ENCODE peak calls at places on chromosomes 7 and 10, in five cellular contexts. One of them, this sample, is unnamed.

GRCh38 chr7:104943502-104944343 is 70.3 kb upstream of the KMT2E start:
- DNase-seq in K562: peak
- DNase-seq in HepG2: peak
- DNase-seq in GM12878: peak
- DNase-seq in H1: no peak
- DNase-seq in this sample: no peak

GRCh38 chr7:12889391-12889790 is 202.0 kb downstream of the ARL4A start:
- DNase-seq in K562: no peak
- DNase-seq in HepG2: no peak
- DNase-seq in GM12878: no peak
- DNase-seq in H1: no peak
- DNase-seq in this sample: no peak

GRCh38 chr7:3370068-3370704 is 69.1 kb downstream of the SDK1 start:
- DNase-seq in K562: no peak
- DNase-seq in HepG2: no peak
- DNase-seq in GM12878: no peak
- DNase-seq in H1: no peak
- DNase-seq in this sample: no peak

GRCh38 chr10:3496138-3496537 is 288.9 kb downstream of the KLF6 start:
- DNase-seq in K562: no peak
- DNase-seq in HepG2: no peak
- DNase-seq in GM12878: no peak
- DNase-seq in H1: no peak
- DNase-seq in this sample: no peak

GRCh38 chr7:42269161-42269560 is 32.2 kb upstream of the GLI3 start:
- DNase-seq in K562: no peak
- DNase-seq in HepG2: no peak
- DNase-seq in GM12878: no peak
- DNase-seq in H1: no peak
- DNase-seq in this sample: no peak

GRCh38 chr7:50953820-50954219 is 171.1 kb upstream of the GRB10 start:
- DNase-seq in K562: no peak
- DNase-seq in HepG2: peak
- DNase-seq in GM12878: no peak
- DNase-seq in H1: peak
- DNase-seq in this sample: no peak

GRCh38 chr10:129774082-129774735 is 189.9 kb downstream of the EBF3 start:
- DNase-seq in K562: no peak
- DNase-seq in HepG2: no peak
- DNase-seq in GM12878: no peak
- DNase-seq in H1: no peak
- DNase-seq in this sample: peak

GRCh38 chr10:119427263-119427864 is 115.2 kb downstream of the RGS10 start:
- DNase-seq in K562: no peak
- DNase-seq in HepG2: no peak
- DNase-seq in GM12878: no peak
- DNase-seq in H1: no peak
- DNase-seq in this sample: no peak

GRCh38 chr7:159026271-159027047 is 118.2 kb downstream of the VIPR2 start:
- DNase-seq in K562: no peak
- DNase-seq in HepG2: no peak
- DNase-seq in GM12878: no peak
- DNase-seq in H1: no peak
- DNase-seq in this sample: no peak

GRCh38 chr10:62814901-62815372 is 1.2 kb downstream of the EGR2 start:
- DNase-seq in K562: no peak
- DNase-seq in HepG2: no peak
- DNase-seq in GM12878: no peak
- DNase-seq in H1: no peak
- DNase-seq in this sample: peak

GRCh38 chr7:121485457-121486243 is 89.5 kb upstream of the FAM3C start:
- DNase-seq in K562: no peak
- DNase-seq in HepG2: no peak
- DNase-seq in GM12878: no peak
- DNase-seq in H1: no peak
- DNase-seq in this sample: no peak

GRCh38 chr7:13980474-13980873 is 9.0 kb downstream of the ETV1 start:
- DNase-seq in K562: peak
- DNase-seq in HepG2: no peak
- DNase-seq in GM12878: no peak
- DNase-seq in H1: no peak
- DNase-seq in this sample: no peak

GRCh38 chr7:121027761-121028681 is 39.5 kb downstream of the CPED1 start:
- DNase-seq in K562: no peak
- DNase-seq in HepG2: peak
- DNase-seq in GM12878: no peak
- DNase-seq in H1: no peak
- DNase-seq in this sample: no peak

GRCh38 chr10:123135415-123136141 is at the start of gene HMX3:
- DNase-seq in K562: peak
- DNase-seq in HepG2: no peak
- DNase-seq in GM12878: no peak
- DNase-seq in H1: no peak
- DNase-seq in this sample: peak

GRCh38 chr7:130476287-130477001 is 15.4 kb upstream of the MEST start:
- DNase-seq in K562: no peak
- DNase-seq in HepG2: no peak
- DNase-seq in GM12878: peak
- DNase-seq in H1: no peak
- DNase-seq in this sample: no peak

GRCh38 chr10:122051609-122052385 is 62.8 kb downstream of the TACC2 start:
- DNase-seq in K562: peak
- DNase-seq in HepG2: peak
- DNase-seq in GM12878: no peak
- DNase-seq in H1: no peak
- DNase-seq in this sample: peak

GRCh38 chr10:112823007-112823406 is 127.0 kb upstream of the TCF7L2 start:
- DNase-seq in K562: no peak
- DNase-seq in HepG2: no peak
- DNase-seq in GM12878: no peak
- DNase-seq in H1: no peak
- DNase-seq in this sample: no peak

GRCh38 chr10:71237843-71238623 is 25.7 kb downstream of the UNC5B start:
- DNase-seq in K562: no peak
- DNase-seq in HepG2: no peak
- DNase-seq in GM12878: no peak
- DNase-seq in H1: no peak
- DNase-seq in this sample: no peak

GRCh38 chr10:70649526-70649925 is 22.8 kb upstream of the ADAMTS14 start:
- DNase-seq in K562: peak
- DNase-seq in HepG2: no peak
- DNase-seq in GM12878: no peak
- DNase-seq in H1: no peak
- DNase-seq in this sample: no peak

GRCh38 chr10:62049815-62050626 is 148.5 kb downstream of the ARID5B start:
- DNase-seq in K562: no peak
- DNase-seq in HepG2: no peak
- DNase-seq in GM12878: no peak
- DNase-seq in H1: no peak
- DNase-seq in this sample: no peak

GRCh38 chr10:101888251-101888949 is 44.8 kb upstream of the KCNIP2 start:
- DNase-seq in K562: no peak
- DNase-seq in HepG2: no peak
- DNase-seq in GM12878: peak
- DNase-seq in H1: no peak
- DNase-seq in this sample: no peak

GRCh38 chr7:92644406-92645113 is 54.4 kb upstream of the FAM133B start:
- DNase-seq in K562: no peak
- DNase-seq in HepG2: no peak
- DNase-seq in GM12878: no peak
- DNase-seq in H1: no peak
- DNase-seq in this sample: no peak

GRCh38 chr7:36387437-36388345 is 2.0 kb upstream of the ANLN start:
- DNase-seq in K562: no peak
- DNase-seq in HepG2: no peak
- DNase-seq in GM12878: no peak
- DNase-seq in H1: no peak
- DNase-seq in this sample: no peak

GRCh38 chr7:17075601-17076000 is 193.8 kb upstream of the AGR3 start:
- DNase-seq in K562: no peak
- DNase-seq in HepG2: no peak
- DNase-seq in GM12878: no peak
- DNase-seq in H1: no peak
- DNase-seq in this sample: no peak

GRCh38 chr7:95772298-95772770 is at the start of gene DYNC1I1:
- DNase-seq in K562: peak
- DNase-seq in HepG2: peak
- DNase-seq in GM12878: no peak
- DNase-seq in H1: no peak
- DNase-seq in this sample: peak

GRCh38 chr10:72062341-72062740 is 26.0 kb downstream of the SPOCK2 start:
- DNase-seq in K562: no peak
- DNase-seq in HepG2: no peak
- DNase-seq in GM12878: no peak
- DNase-seq in H1: no peak
- DNase-seq in this sample: no peak

GRCh38 chr7:39414669-39415035 is 151.6 kb upstream of the YAE1 start:
- DNase-seq in K562: no peak
- DNase-seq in HepG2: no peak
- DNase-seq in GM12878: no peak
- DNase-seq in H1: no peak
- DNase-seq in this sample: no peak

GRCh38 chr10:14325325-14325955 is 5.3 kb downstream of the FRMD4A start:
- DNase-seq in K562: peak
- DNase-seq in HepG2: peak
- DNase-seq in GM12878: no peak
- DNase-seq in H1: peak
- DNase-seq in this sample: peak

GRCh38 chr7:142785841-142786250 is 15.1 kb downstream of the PRSS2 start:
- DNase-seq in K562: peak
- DNase-seq in HepG2: no peak
- DNase-seq in GM12878: no peak
- DNase-seq in H1: no peak
- DNase-seq in this sample: no peak

GRCh38 chr10:45518741-45519140 is 144.7 kb downstream of the ALOX5 start:
- DNase-seq in K562: no peak
- DNase-seq in HepG2: no peak
- DNase-seq in GM12878: no peak
- DNase-seq in H1: no peak
- DNase-seq in this sample: no peak

GRCh38 chr10:22656056-22656455 is 58.3 kb downstream of the PIP4K2A start:
- DNase-seq in K562: no peak
- DNase-seq in HepG2: no peak
- DNase-seq in GM12878: no peak
- DNase-seq in H1: no peak
- DNase-seq in this sample: no peak
- TF ChIP-seq USF2 in K562: no peak
- TF ChIP-seq USF2 in HepG2: no peak
- TF ChIP-seq USF2 in GM12878: no peak
- TF ChIP-seq USF2 in H1: no peak
- TF ChIP-seq USF2 in this sample: no peak

DNA sequence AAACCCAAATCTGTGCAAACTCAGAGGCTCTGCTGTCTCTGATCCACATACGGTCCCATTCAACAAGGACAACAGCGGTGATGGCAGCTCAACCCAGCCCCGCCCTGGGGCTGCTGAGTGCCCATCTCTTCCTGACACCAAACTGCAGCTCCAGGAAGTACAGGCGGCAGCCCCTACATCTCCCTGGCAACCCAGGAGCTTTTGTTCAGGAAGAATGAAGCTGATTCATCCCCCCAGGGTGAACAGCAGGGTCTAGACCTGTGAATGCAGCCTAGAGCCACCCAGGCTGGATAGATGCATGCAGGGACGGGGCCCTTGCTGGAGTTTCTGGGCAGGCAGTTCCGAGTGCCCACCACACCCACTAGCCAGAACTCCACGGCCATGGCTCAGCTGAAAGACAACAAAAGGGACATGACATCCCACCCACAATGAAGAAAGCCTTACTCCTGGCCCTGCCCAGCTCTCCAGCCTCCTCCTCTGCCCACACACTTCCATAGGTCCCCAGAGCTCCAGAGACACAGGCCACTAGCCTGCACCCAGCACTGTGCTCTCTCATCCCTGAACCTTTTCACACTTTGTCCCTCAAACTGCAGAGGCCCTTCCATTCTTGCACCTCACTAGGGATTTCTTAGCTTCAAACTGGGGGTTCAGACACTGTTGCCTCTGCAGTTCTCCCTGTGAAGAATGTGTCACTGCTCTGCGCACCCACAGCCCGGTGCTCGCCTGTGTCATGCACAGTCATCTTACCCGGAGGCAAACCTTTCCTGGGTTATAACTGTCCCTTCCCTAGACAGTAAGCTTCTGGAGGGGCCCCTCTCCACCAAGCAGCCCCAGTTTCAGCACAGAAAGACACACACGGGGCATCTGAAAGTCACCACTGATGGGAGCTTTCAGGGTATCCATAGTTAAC is 99.1 kb downstream of the GRID1 start:
- DNase-seq in K562: no peak
- DNase-seq in HepG2: no peak
- DNase-seq in GM12878: no peak
- DNase-seq in H1: no peak
- DNase-seq in this sample: no peak
- TF ChIP-seq SP1 in K562: no peak
- TF ChIP-seq SP1 in HepG2: no peak
- TF ChIP-seq SP1 in GM12878: no peak
- TF ChIP-seq SP1 in H1: no peak
- TF ChIP-seq SP1 in this sample: no peak

DNA sequence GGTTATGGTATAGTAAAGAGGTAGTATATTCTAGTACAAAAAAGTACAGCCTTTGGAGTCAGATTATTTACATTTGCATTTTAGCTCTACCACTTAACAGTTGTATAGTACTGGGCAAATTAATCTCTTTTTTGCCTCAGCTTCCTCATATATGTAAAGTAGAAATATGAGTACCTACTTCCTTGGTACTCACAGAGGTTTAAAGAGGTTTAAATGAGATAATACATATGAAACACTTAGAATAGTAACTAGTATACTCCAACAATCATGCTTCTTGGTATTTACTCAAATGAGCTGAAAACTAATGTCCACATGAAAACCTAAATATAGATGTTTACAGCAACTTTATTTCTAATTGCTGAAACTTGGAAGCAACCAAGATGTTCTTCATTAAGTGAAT is 14.7 kb downstream of the FRA10AC1 start:
- DNase-seq in K562: no peak
- DNase-seq in HepG2: no peak
- DNase-seq in GM12878: no peak
- DNase-seq in H1: no peak
- DNase-seq in this sample: no peak
- TF ChIP-seq USF2 in K562: no peak
- TF ChIP-seq USF2 in HepG2: no peak
- TF ChIP-seq USF2 in GM12878: no peak
- TF ChIP-seq USF2 in H1: no peak
- TF ChIP-seq USF2 in this sample: no peak

GRCh38 chr10:24307173-24307572 is 98.2 kb downstream of the KIAA1217 start:
- DNase-seq in K562: no peak
- DNase-seq in HepG2: no peak
- DNase-seq in GM12878: no peak
- DNase-seq in H1: no peak
- DNase-seq in this sample: no peak

GRCh38 chr10:24306507-24306875 is 97.6 kb downstream of the KIAA1217 start:
- DNase-seq in K562: no peak
- DNase-seq in HepG2: no peak
- DNase-seq in GM12878: no peak
- DNase-seq in H1: no peak
- DNase-seq in this sample: no peak

GRCh38 chr10:24305551-24306506 is 96.9 kb downstream of the KIAA1217 start:
- DNase-seq in K562: no peak
- DNase-seq in HepG2: no peak
- DNase-seq in GM12878: no peak
- DNase-seq in H1: no peak
- DNase-seq in this sample: no peak

GRCh38 chr10:24310104-24310503 is 101.2 kb downstream of the KIAA1217 start:
- DNase-seq in K562: no peak
- DNase-seq in HepG2: no peak
- DNase-seq in GM12878: no peak
- DNase-seq in H1: no peak
- DNase-seq in this sample: no peak

GRCh38 chr10:24307696-24308476 is 98.9 kb downstream of the KIAA1217 start:
- DNase-seq in K562: no peak
- DNase-seq in HepG2: no peak
- DNase-seq in GM12878: no peak
- DNase-seq in H1: no peak
- DNase-seq in this sample: no peak
- TF ChIP-seq SP1 in K562: no peak
- TF ChIP-seq SP1 in HepG2: no peak
- TF ChIP-seq SP1 in GM12878: no peak
- TF ChIP-seq SP1 in H1: no peak
- TF ChIP-seq SP1 in this sample: no peak